ENCODE peak calls at places on chromosomes 1 and 21, in four cellular contexts. Y is effector memory CD8-positive, alpha-beta T cell; I is heart left ventricle; S is T47D. T is an unnamed sample.

GRCh38 chr1:51729824-51730284 is 113.0 kb downstream of the OSBPL9 start:
- DNase-seq in Y (no peak), S (no peak), I (no peak), T (no peak)

GRCh38 chr1:31203215-31203614 is 36.5 kb downstream of the NKAIN1 start:
- DNase-seq in I (no peak), S (no peak), Y (no peak), T (no peak)

GRCh38 chr1:27153927-27154358 is 982 bp downstream of the SLC9A1 start:
- DNase-seq in S (no peak), I (no peak), Y (no peak), T (no peak)

GRCh38 chr1:33473900-33474299 is 1.5 kb downstream of the ZSCAN20 start:
- DNase-seq in S (no peak), Y (no peak), I (peak; percentile 51), T (no peak)

GRCh38 chr1:203153989-203154821 is 21.4 kb downstream of the MYBPH start:
- DNase-seq in I (no peak), Y (no peak), S (no peak), T (no peak)

GRCh38 chr1:111989531-111990025 is at the start of gene KCND3:
- DNase-seq in I (peak; percentile 64), Y (no peak), S (peak; percentile 38), T (no peak)

GRCh38 chr1:167425482-167425881 is 92.8 kb downstream of the CD247 start:
- DNase-seq in Y (no peak), S (no peak), I (no peak), T (no peak)

GRCh38 chr1:223844962-223845809 is 561 bp downstream of the TP53BP2 start:
- DNase-seq in I (peak; percentile 55), S (no peak), Y (peak; percentile 55), T (peak; percentile 56)

GRCh38 chr1:32754282-32755097 is 51.9 kb upstream of the SYNC start:
- DNase-seq in Y (peak; percentile 28), S (no peak), I (no peak), T (peak; percentile 48)

GRCh38 chr1:226432586-226433360 is 24.9 kb upstream of the PARP1 start:
- DNase-seq in Y (no peak), I (no peak), S (no peak), T (no peak)

GRCh38 chr1:43273708-43274107 is 3.9 kb downstream of the TMEM125 start:
- DNase-seq in I (no peak), S (no peak), Y (no peak), T (no peak)

GRCh38 chr1:10708807-10709523 is 87.5 kb downstream of the CASZ1 start:
- DNase-seq in I (no peak), Y (no peak), S (no peak), T (no peak)

GRCh38 chr1:22884806-22885559 is 87.7 kb downstream of the LACTBL1 start:
- DNase-seq in I (no peak), Y (peak; percentile 19), S (no peak), T (no peak)

GRCh38 chr21:43903451-43904091 is 38.5 kb downstream of the AGPAT3 start:
- DNase-seq in S (no peak), Y (no peak), I (peak; percentile 71), T (no peak)

GRCh38 chr1:78497196-78497595 is 6.4 kb downstream of the PTGFR start:
- DNase-seq in I (no peak), Y (no peak), S (no peak), T (no peak)

GRCh38 chr21:45478115-45478801 is 64.0 kb downstream of the SLC19A1 start:
- DNase-seq in S (peak; percentile 82), Y (peak; percentile 76), I (peak; percentile 72), T (peak; percentile 63)

GRCh38 chr1:85330206-85330605 is 53.8 kb upstream of the BCL10 start:
- DNase-seq in Y (no peak), I (no peak), S (no peak), T (no peak)

GRCh38 chr1:21655748-21656147 is 13.4 kb downstream of the RAP1GAP start:
- DNase-seq in I (no peak), Y (no peak), S (no peak), T (no peak)

GRCh38 chr1:9700340-9700739 is 48.8 kb downstream of the PIK3CD start:
- DNase-seq in I (no peak), S (no peak), Y (no peak), T (no peak)

T was measured in activated T-helper 1 cell treated with anti-CD3 and anti-CD28 coated beads, Interleukin-2, amount 50 U/mL, for 16 hours.